ENCODE peak calls at places on chromosome 1, in ten cellular contexts. E is mammary epithelial cell; Y is stimulated activated naive CD8-positive, alpha-beta T cell treated with anti-CD3 and anti-CD28 coated beads, Interleukin-15, amount 100 ng/mL, for 72 hours; C is DMS153; M is substantia nigra; N is aorta; Q is stimulated activated CD8-positive, alpha-beta memory T cell treated with anti-CD3 and anti-CD28 coated beads, Interleukin-4, amount 100 ng/mL, for 48 hours; K is NCI-H510A; S is RWPE1; I is PC-9. B is an unnamed sample.

GRCh38 chr1:213326666-213327317 is 275.8 kb downstream of the RPS6KC1 start:
- DNase-seq in S (no peak), E (peak), C (no peak), K (no peak), Q (no peak), Y (no peak), I (no peak), N (no peak), M (no peak), B (peak)

GRCh38 chr1:184483101-184483813 is 96.4 kb downstream of the C1orf21 start:
- DNase-seq in K (no peak), C (no peak), E (peak), I (peak), N (no peak), M (no peak), Y (no peak), Q (no peak), S (no peak), B (peak)

GRCh38 chr1:76170114-76170513 is 95.6 kb downstream of the ST6GALNAC3 start:
- DNase-seq in E (no peak), Y (no peak), K (no peak), N (no peak), Q (no peak), M (no peak), I (no peak), C (no peak), S (no peak), B (no peak)

GRCh38 chr1:203548917-203549708 is 55.2 kb downstream of the OPTC start:
- DNase-seq in K (peak), E (peak), M (no peak), C (peak), I (peak), Y (no peak), N (no peak), Q (no peak), S (peak), B (no peak)

GRCh38 chr1:47881505-47882442 is 115.4 kb downstream of the TRABD2B start:
- DNase-seq in Y (no peak), K (no peak), S (no peak), C (peak), E (peak), Q (no peak), M (no peak), N (no peak), I (no peak), B (no peak)

GRCh38 chr1:214021321-214021720 is 33.5 kb downstream of the PROX1 start:
- DNase-seq in I (no peak), Y (no peak), N (no peak), S (no peak), E (no peak), K (no peak), C (no peak), Q (no peak), M (no peak), B (no peak)

GRCh38 chr1:176854725-176855433 is 309.6 kb downstream of the ASTN1 start:
- DNase-seq in I (no peak), M (no peak), E (no peak), Y (no peak), N (no peak), C (peak), S (no peak), Q (no peak), K (no peak), B (no peak)

GRCh38 chr1:24100945-24101737 is 10.8 kb downstream of the MYOM3 start:
- DNase-seq in Q (no peak), C (no peak), K (no peak), I (no peak), Y (no peak), S (no peak), N (no peak), M (no peak), E (no peak), B (no peak)

GRCh38 chr1:3052501-3052900 is 16.5 kb upstream of the PRDM16 start:
- DNase-seq in S (no peak), Y (no peak), I (no peak), K (no peak), M (no peak), C (no peak), Q (no peak), E (no peak), N (peak), B (no peak)

GRCh38 chr1:208569181-208569580 is 325.0 kb upstream of the PLXNA2 start:
- DNase-seq in S (peak), Y (no peak), M (no peak), K (no peak), I (no peak), N (no peak), C (no peak), Q (no peak), E (peak), B (no peak)

GRCh38 chr1:93394514-93394913 is 48.8 kb downstream of the DR1 start:
- DNase-seq in I (peak), S (no peak), C (no peak), Y (no peak), M (no peak), Q (no peak), E (no peak), K (no peak), N (no peak), B (no peak)

GRCh38 chr1:64956733-64957441 is 9.5 kb downstream of the JAK1 start:
- DNase-seq in E (no peak), Q (peak), C (no peak), M (no peak), K (no peak), Y (peak), I (no peak), S (no peak), N (no peak), B (no peak)

GRCh38 chr1:41493117-41493536 is 8.6 kb upstream of the EDN2 start:
- DNase-seq in E (peak), S (peak), M (no peak), I (peak), Y (no peak), C (no peak), Q (peak), K (no peak), N (no peak), B (peak)

GRCh38 chr1:51969038-51969705 is 21.3 kb downstream of the RAB3B start:
- DNase-seq in I (no peak), M (no peak), Y (no peak), Q (no peak), C (no peak), S (no peak), K (no peak), E (no peak), N (no peak), B (no peak)

GRCh38 chr1:234605983-234606730 is 3.8 kb downstream of the IRF2BP2 start:
- DNase-seq in M (no peak), E (peak), K (peak), N (no peak), S (no peak), Q (peak), I (peak), Y (peak), C (no peak), B (peak)

GRCh38 chr1:200386416-200386815 is 23.4 kb downstream of the ZNF281 start:
- DNase-seq in M (no peak), Y (no peak), S (no peak), Q (no peak), C (no peak), N (no peak), I (no peak), E (no peak), K (no peak), B (no peak)

GRCh38 chr1:107678993-107679392 is 286.0 kb downstream of the VAV3 start:
- DNase-seq in M (no peak), Y (no peak), S (no peak), N (no peak), K (no peak), C (no peak), Q (no peak), E (no peak), I (no peak), B (no peak)

GRCh38 chr1:214615111-214615510 is 12.1 kb downstream of the CENPF start:
- DNase-seq in M (no peak), S (peak), E (no peak), K (no peak), Q (no peak), Y (no peak), N (no peak), C (no peak), I (peak), B (no peak)

GRCh38 chr1:67687649-67688048 is 2.6 kb downstream of the GADD45A start:
- DNase-seq in M (no peak), E (peak), Y (no peak), Q (no peak), N (no peak), S (no peak), K (no peak), C (no peak), I (peak), B (no peak)

GRCh38 chr1:35452086-35452485 is 105.1 kb downstream of the KIAA0319L start:
- DNase-seq in N (no peak), S (peak), Q (no peak), I (peak), C (no peak), K (no peak), Y (no peak), E (no peak), M (peak), B (no peak)

GRCh38 chr1:224273651-224274050 is 56.3 kb downstream of the NVL start:
- DNase-seq in C (no peak), N (no peak), S (peak), Y (no peak), E (no peak), I (peak), K (no peak), M (no peak), Q (no peak), B (no peak)

GRCh38 chr1:42682739-42683529 is 716 bp downstream of the YBX1 start:
- DNase-seq in I (peak), C (no peak), N (peak), S (peak), Y (peak), E (peak), Q (peak), M (peak), K (peak), B (peak)

GRCh38 chr1:62342270-62342669 is 23.0 kb upstream of the KANK4 start:
- DNase-seq in C (no peak), S (no peak), M (no peak), N (no peak), I (no peak), K (no peak), Y (no peak), E (no peak), Q (no peak), B (no peak)

GRCh38 chr1:231694465-231695077 is 68.0 kb downstream of the DISC1 start:
- DNase-seq in I (no peak), K (no peak), C (no peak), M (peak), E (no peak), S (no peak), Q (no peak), N (no peak), Y (no peak), B (no peak)

GRCh38 chr1:92755541-92756351 is 29.2 kb downstream of the EVI5 start:
- DNase-seq in C (no peak), K (no peak), Y (no peak), M (peak), I (peak), N (peak), E (no peak), S (no peak), Q (no peak), B (no peak)

GRCh38 chr1:4062560-4062959 is 162.5 kb upstream of the C1orf174 start:
- DNase-seq in M (no peak), C (no peak), Y (no peak), K (no peak), Q (no peak), E (no peak), N (peak), I (no peak), S (no peak), B (no peak)

GRCh38 chr1:910881-911721 is 12.6 kb upstream of the SAMD11 start:
- DNase-seq in C (peak), Q (no peak), S (peak), E (peak), Y (no peak), N (peak), K (peak), I (peak), M (no peak), B (no peak)

GRCh38 chr1:187987236-187987776 is 1158.6 kb downstream of the PLA2G4A start:
- DNase-seq in C (no peak), Q (no peak), S (no peak), Y (no peak), K (no peak), N (no peak), E (peak), M (no peak), I (no peak), B (no peak)

GRCh38 chr1:248850536-248851251 is 8.2 kb downstream of the ZNF692 start:
- DNase-seq in N (no peak), K (no peak), C (no peak), I (no peak), Y (no peak), M (no peak), S (no peak), E (no peak), Q (peak), B (no peak)

GRCh38 chr1:228833911-228834631 is 98.8 kb downstream of the RHOU start:
- DNase-seq in Y (no peak), S (no peak), M (no peak), E (no peak), I (no peak), N (no peak), Q (no peak), C (no peak), K (no peak), B (no peak)

GRCh38 chr1:31937300-31938183 is 626 bp downstream of the PTP4A2 start:
- DNase-seq in N (peak), Y (peak), C (peak), K (peak), M (peak), I (no peak), S (peak), Q (peak), E (peak), B (peak)

GRCh38 chr1:61050541-61051454 is 31.6 kb upstream of the NFIA start:
- DNase-seq in M (peak), Q (no peak), E (no peak), Y (no peak), C (no peak), S (peak), K (no peak), I (no peak), N (peak), B (peak)

GRCh38 chr1:223556414-223557124 is 108.9 kb downstream of the CAPN8 start:
- DNase-seq in I (peak), M (no peak), E (peak), K (no peak), C (no peak), N (no peak), S (peak), Q (peak), Y (peak), B (peak)

GRCh38 chr1:30770150-30770549 is 12.6 kb upstream of the LAPTM5 start:
- DNase-seq in C (no peak), M (no peak), E (no peak), K (no peak), S (no peak), N (no peak), Y (no peak), Q (no peak), I (no peak), B (no peak)

GRCh38 chr1:173476664-173477285 is 360 bp upstream of the PRDX6 start:
- DNase-seq in M (peak), N (peak), Q (peak), Y (peak), C (peak), K (peak), S (peak), I (peak), E (peak), B (peak)